ENCODE peak calls at places on chromosomes 12 and 14, in six cellular contexts. K is upper lobe of right lung, M is cardiac muscle cell, Q is NT2/D1, D is endodermal cell, B is pancreas. A is an unnamed sample. For H3K4me1, the result is how much of the 10 kb centered on the place peaks cover.

GRCh38 chr12:53327435-53328042 is 6.1 kb upstream of the AAAS start:
- DNase-seq in K (no peak), D (no peak), B (no peak), Q (no peak), M (no peak), A (no peak)

GRCh38 chr14:46840971-46841729 is 189.6 kb upstream of the RPL10L start:
- DNase-seq in B (no peak), K (no peak), M (peak), Q (peak), D (no peak), A (no peak)

GRCh38 chr12:89353823-89354629 is 1.7 kb upstream of the DUSP6 start:
- DNase-seq in Q (peak), M (peak), B (peak), K (peak), D (peak), A (peak)

GRCh38 chr14:63542231-63542999 is 762 bp downstream of the PPP2R5E start:
- DNase-seq in M (peak), Q (no peak), B (no peak), K (no peak), D (no peak), A (no peak)

GRCh38 chr12:64187370-64187769 is 34.7 kb downstream of the KICS2 start:
- DNase-seq in K (no peak), D (no peak), B (no peak), M (no peak), Q (no peak), A (no peak)

GRCh38 chr14:67622675-67623074 is 3.0 kb downstream of the ARG2 start:
- DNase-seq in M (peak), K (no peak), Q (no peak), B (no peak), D (peak), A (no peak)

GRCh38 chr14:52790756-52791203 is 627 bp downstream of the GNPNAT1 start:
- DNase-seq in D (no peak), B (no peak), M (no peak), Q (peak), K (no peak), A (no peak)

GRCh38 chr14:99516156-99517045 is 35.2 kb downstream of the CCNK start:
- DNase-seq in D (peak), B (peak), K (no peak), Q (no peak), M (no peak), A (peak)

GRCh38 chr12:29301114-29301513 is 79.9 kb downstream of the ERGIC2 start:
- DNase-seq in M (no peak), Q (no peak), B (no peak), D (no peak), K (no peak), A (no peak)

GRCh38 chr12:67804168-67804567 is 155.6 kb downstream of the DYRK2 start:
- DNase-seq in D (no peak), M (no peak), K (no peak), B (no peak), Q (no peak), A (no peak)

GRCh38 chr14:80965041-80965440 is 9.6 kb downstream of the TSHR start:
- DNase-seq in Q (no peak), M (no peak), K (no peak), B (no peak), D (no peak), A (no peak)

GRCh38 chr14:49173765-49174373 is 412.3 kb downstream of the RPS29 start:
- DNase-seq in Q (peak), M (peak), D (peak), K (no peak), B (peak), A (peak)

GRCh38 chr12:87687362-87687761 is 341.8 kb downstream of the C12orf50 start:
- DNase-seq in K (no peak), Q (peak), B (no peak), M (peak), D (peak), A (no peak)

GRCh38 chr12:52057614-52057939 is 6.3 kb downstream of the NR4A1 start:
- DNase-seq in K (no peak), Q (no peak), M (no peak), B (no peak), D (no peak), A (no peak)

GRCh38 chr12:124321040-124321481 is 26.2 kb downstream of the RFLNA start:
- DNase-seq in D (peak), K (peak), Q (peak), M (peak), B (peak), A (peak)

GRCh38 chr12:89571481-89572190 is 45.8 kb upstream of the POC1B start:
- DNase-seq in Q (no peak), B (no peak), K (no peak), M (no peak), D (no peak), A (no peak)

GRCh38 chr12:68304626-68305025 is 27.5 kb downstream of the MDM1 start:
- DNase-seq in Q (no peak), D (no peak), M (no peak), K (no peak), B (no peak), A (no peak)

GRCh38 chr14:22978487-22978837 is 3.9 kb downstream of the AJUBA start:
- DNase-seq in M (no peak), B (no peak), D (no peak), K (no peak), Q (no peak), A (no peak)

GRCh38 chr14:100027771-100028490 is 37.3 kb upstream of the EVL start:
- DNase-seq in B (no peak), Q (no peak), M (no peak), K (no peak), D (no peak), A (no peak)

GRCh38 chr14:98906123-98906995 is 365.6 kb downstream of the BCL11B start:
- DNase-seq in M (peak), K (no peak), B (no peak), D (no peak), Q (no peak), A (no peak)

GRCh38 chr12:101969-102878 is 35.7 kb downstream of the IQSEC3 start:
- DNase-seq in K (peak), D (peak), B (no peak), M (no peak), Q (no peak), A (no peak)

GRCh38 chr14:49427117-49427516 is 159.1 kb downstream of the RPS29 start:
- DNase-seq in M (no peak), D (peak), B (no peak), K (no peak), Q (no peak), A (no peak)

GRCh38 chr12:46977976-46978375 is 101.4 kb upstream of the PCED1B start:
- DNase-seq in Q (no peak), K (no peak), D (no peak), M (no peak), B (no peak), A (no peak)

GRCh38 chr12:114425031-114425626 is 19.2 kb upstream of the TBX5 start:
- DNase-seq in K (no peak), B (no peak), Q (no peak), M (no peak), D (peak), A (no peak)

GRCh38 chr14:75229576-75229922 is 49.1 kb upstream of the FOS start:
- DNase-seq in D (no peak), K (no peak), B (no peak), Q (no peak), M (no peak), A (no peak)

GRCh38 chr14:20469890-20470858 is 968 bp downstream of the PNP start:
- DNase-seq in M (peak), D (peak), Q (no peak), B (peak), K (no peak), A (no peak)

GRCh38 chr14:90571149-90571548 is 174.3 kb downstream of the CALM1 start:
- DNase-seq in K (no peak), B (no peak), D (no peak), M (no peak), Q (no peak), A (no peak)

GRCh38 chr12:110090266-110091135 is 33.7 kb upstream of the IFT81 start:
- DNase-seq in M (no peak), K (no peak), D (no peak), Q (no peak), B (no peak), A (no peak)

GRCh38 chr12:117686911-117687377 is 281.8 kb downstream of the KSR2 start:
- DNase-seq in Q (no peak), D (no peak), K (no peak), M (no peak), B (peak), A (no peak)

GRCh38 chr12:75505706-75506312 is 5.6 kb downstream of the KRR1 start:
- DNase-seq in B (no peak), D (no peak), K (no peak), M (peak), Q (no peak), A (no peak)

GRCh38 chr12:57611116-57611809 is at the start of gene ARHGEF25:
- DNase-seq in D (peak), Q (no peak), B (peak), K (no peak), M (peak), A (peak)

GRCh38 chr12:57610553-57611115 is 601 bp upstream of the ARHGEF25 start:
- DNase-seq in K (no peak), Q (no peak), D (no peak), B (no peak), M (peak), A (peak)

GRCh38 chr12:57607958-57608663 is 3.1 kb upstream of the ARHGEF25 start:
- DNase-seq in Q (no peak), K (no peak), M (no peak), D (no peak), B (no peak), A (no peak)

GRCh38 chr12:57609091-57609780 is 2.0 kb upstream of the ARHGEF25 start:
- DNase-seq in M (no peak), K (no peak), B (no peak), D (peak), Q (no peak), A (no peak)

GRCh38 chr12:57609781-57610552 is 1.3 kb upstream of the ARHGEF25 start:
- DNase-seq in K (no peak), M (no peak), D (peak), Q (no peak), B (no peak), A (no peak)
- H3K4me1 ChIP-seq in K (under half), M (under half), D (under half), Q (under half), B (under half), A (under half)

GRCh38 chr14:44961730-44962572 is at the start of the genes KLHL28 and TOGARAM1:
- DNase-seq in Q (peak), B (peak), K (peak), M (peak), D (peak), A (peak)

GRCh38 chr14:44960646-44961045 is 1.1 kb downstream of the KLHL28 start:
- DNase-seq in Q (no peak), M (no peak), D (no peak), K (no peak), B (no peak), A (no peak)

GRCh38 chr14:44961151-44961729 is 507 bp downstream of the KLHL28 start:
- DNase-seq in K (peak), M (peak), B (peak), Q (peak), D (peak), A (peak)

GRCh38 chr14:44963775-44964380 is 1.9 kb downstream of the TOGARAM1 start:
- DNase-seq in Q (no peak), M (no peak), K (no peak), D (peak), B (peak), A (no peak)

GRCh38 chr14:44962573-44963528 is 861 bp downstream of the TOGARAM1 start:
- DNase-seq in B (peak), Q (no peak), D (no peak), K (peak), M (peak), A (peak)
- H3K4me1 ChIP-seq in B (under half), Q (under half), D (under half), K (half or more), M (under half), A (half or more)

DNA sequence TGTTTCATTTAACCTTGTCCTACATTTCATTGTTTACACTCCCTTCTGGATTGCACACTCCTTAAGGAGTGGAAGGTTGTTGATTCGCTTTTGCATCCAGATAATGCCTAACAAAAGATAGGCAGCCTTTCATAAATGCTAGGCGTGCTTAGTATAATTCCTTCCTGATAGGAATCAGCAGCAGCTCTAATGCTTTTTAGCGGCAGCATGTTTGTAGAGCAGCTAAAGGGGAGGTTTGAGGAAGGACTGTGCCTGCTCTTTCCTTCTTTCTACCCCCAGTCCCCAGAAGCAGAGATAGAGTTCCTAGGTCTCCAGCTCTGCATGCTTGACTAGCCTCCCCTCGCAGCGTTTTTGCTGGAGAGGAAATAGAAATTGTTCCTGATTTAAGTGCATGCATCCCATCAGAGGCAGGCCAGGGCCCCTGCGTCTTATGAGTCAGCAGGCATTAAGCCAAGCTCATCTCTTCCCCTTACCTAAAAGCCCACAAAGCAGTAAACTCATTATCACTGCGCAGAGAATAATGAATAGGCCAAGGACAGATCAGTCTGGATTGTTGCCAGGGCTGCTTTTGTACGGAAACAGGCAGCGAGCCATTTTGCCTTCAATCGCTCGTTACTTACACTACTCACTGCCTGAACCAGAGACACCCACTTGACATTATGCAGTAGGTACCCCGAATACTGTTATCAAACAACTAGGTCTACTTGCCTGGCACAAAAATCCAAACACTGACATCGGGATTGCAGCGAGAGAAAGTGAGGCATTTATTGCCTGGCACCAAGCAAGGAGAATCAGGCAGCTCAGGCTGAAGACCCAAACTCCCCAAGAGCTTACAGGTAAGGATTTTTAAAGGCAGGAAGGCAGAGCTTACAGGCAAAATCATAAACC is 14.1 kb upstream of the TBPL2 start:
- DNase-seq in D (no peak), B (no peak), K (no peak), M (no peak), Q (no peak), A (no peak)
- H3K4me1 ChIP-seq in D (under half), B (under half), K (under half), M (under half), Q (under half), A (under half)

GRCh38 chr14:68932219-68932618 is 46.9 kb downstream of the ACTN1 start:
- DNase-seq in Q (no peak), M (no peak), K (no peak), D (no peak), B (no peak), A (no peak)
- H3K4me1 ChIP-seq in Q (under half), M (half or more), K (under half), D (under half), B (under half), A (under half)

GRCh38 chr14:105475269-105475915 is 771 bp downstream of the CRIP2 start:
- DNase-seq in D (peak), K (no peak), M (no peak), Q (no peak), B (no peak), A (no peak)
- H3K4me1 ChIP-seq in D (under half), K (under half), M (half or more), Q (under half), B (under half), A (half or more)

DNA sequence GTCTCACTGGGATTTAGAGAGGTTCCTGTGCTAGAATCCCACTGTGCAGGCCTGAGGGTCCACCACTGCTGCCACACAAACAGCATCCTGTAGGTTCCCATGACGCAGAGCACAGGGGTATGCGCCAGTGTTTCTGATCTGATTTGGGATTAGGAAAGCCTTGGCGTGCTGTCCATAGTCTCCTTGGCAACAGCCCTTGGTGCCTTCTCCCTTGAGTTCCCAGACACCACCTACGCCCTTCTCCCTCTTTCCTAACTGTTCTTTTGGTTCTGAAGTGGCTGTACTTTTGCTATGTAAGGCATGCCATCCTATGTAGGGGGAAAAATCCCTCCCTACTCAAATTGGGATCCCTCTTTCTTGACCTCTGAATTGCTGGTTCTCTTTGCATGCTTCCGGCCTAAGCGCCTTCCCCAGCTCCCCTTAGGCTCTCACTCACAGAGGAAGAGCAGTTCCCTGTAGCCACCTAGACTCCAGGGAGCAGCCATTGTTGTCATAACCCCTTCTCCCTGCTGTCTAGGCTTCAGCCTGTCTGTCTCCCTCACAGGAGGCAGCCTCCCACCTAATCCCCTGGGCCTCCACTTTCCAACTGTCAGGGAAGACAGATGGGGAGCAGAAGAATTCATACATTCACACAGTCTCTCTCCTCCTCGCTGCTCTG is 14.8 kb upstream of the RIC8B start:
- DNase-seq in Q (no peak), M (no peak), B (no peak), K (no peak), D (no peak), A (no peak)
- H3K4me1 ChIP-seq in Q (under half), M (under half), B (under half), K (under half), D (under half), A (under half)

GRCh38 chr14:64695071-64695470 is 9.2 kb upstream of the PLEKHG3 start:
- DNase-seq in M (no peak), K (no peak), Q (no peak), D (peak), B (no peak), A (no peak)

GRCh38 chr14:64692597-64693350 is 11.4 kb upstream of the PLEKHG3 start:
- DNase-seq in B (no peak), D (no peak), K (no peak), M (no peak), Q (no peak), A (no peak)

GRCh38 chr14:64689292-64689691 is 14.9 kb upstream of the PLEKHG3 start:
- DNase-seq in B (no peak), M (no peak), Q (no peak), K (no peak), D (no peak), A (no peak)

GRCh38 chr14:64693766-64694165 is 10.5 kb upstream of the PLEKHG3 start:
- DNase-seq in Q (no peak), D (peak), K (no peak), M (no peak), B (no peak), A (no peak)

DNA sequence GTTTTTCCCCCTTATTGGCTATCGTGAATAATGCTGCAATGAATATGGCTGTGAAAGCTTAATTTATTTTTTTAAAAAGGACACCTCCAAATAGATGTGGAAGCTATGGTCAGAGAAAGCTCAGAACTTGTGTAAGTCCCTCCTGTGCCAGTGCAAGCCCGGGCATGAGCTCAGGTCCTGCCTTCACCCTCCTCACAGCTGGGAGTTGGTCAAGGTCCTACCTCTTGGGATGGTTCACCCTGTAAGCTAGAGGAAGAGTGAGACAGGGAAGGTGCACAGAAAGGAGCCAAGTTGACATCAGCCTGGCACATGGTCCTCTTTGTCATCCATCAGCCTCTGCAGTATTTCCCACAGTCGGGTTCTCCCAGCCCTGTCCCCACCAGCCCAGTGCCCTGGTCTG is 12.0 kb upstream of the PLEKHG3 start:
- DNase-seq in M (no peak), Q (no peak), K (no peak), B (no peak), D (peak), A (no peak)
- H3K4me1 ChIP-seq in M (under half), Q (under half), K (under half), B (under half), D (under half), A (under half)

GRCh38 chr14:64811676-64812075 is 68.0 kb downstream of the SPTB start:
- DNase-seq in B (no peak), K (no peak), Q (no peak), D (no peak), M (no peak), A (no peak)
- H3K4me1 ChIP-seq in B (under half), K (under half), Q (under half), D (under half), M (under half), A (under half)

GRCh38 chr12:3120701-3121100 is 43.5 kb downstream of the TSPAN9 start:
- DNase-seq in B (no peak), K (no peak), D (no peak), M (no peak), Q (no peak), A (no peak)

GRCh38 chr12:3117144-3117581 is 40.0 kb downstream of the TSPAN9 start:
- DNase-seq in M (no peak), B (no peak), D (no peak), Q (no peak), K (no peak), A (no peak)

GRCh38 chr12:3117628-3118027 is 40.4 kb downstream of the TSPAN9 start:
- DNase-seq in Q (no peak), B (no peak), K (no peak), M (no peak), D (no peak), A (no peak)

GRCh38 chr12:3119192-3119744 is 42.1 kb downstream of the TSPAN9 start:
- DNase-seq in B (no peak), Q (no peak), D (no peak), M (no peak), K (no peak), A (no peak)

GRCh38 chr12:3119745-3120660 is 42.8 kb downstream of the TSPAN9 start:
- DNase-seq in M (no peak), Q (no peak), B (peak), D (no peak), K (peak), A (peak)
- H3K4me1 ChIP-seq in M (under half), Q (under half), B (under half), D (under half), K (under half), A (under half)

DNA sequence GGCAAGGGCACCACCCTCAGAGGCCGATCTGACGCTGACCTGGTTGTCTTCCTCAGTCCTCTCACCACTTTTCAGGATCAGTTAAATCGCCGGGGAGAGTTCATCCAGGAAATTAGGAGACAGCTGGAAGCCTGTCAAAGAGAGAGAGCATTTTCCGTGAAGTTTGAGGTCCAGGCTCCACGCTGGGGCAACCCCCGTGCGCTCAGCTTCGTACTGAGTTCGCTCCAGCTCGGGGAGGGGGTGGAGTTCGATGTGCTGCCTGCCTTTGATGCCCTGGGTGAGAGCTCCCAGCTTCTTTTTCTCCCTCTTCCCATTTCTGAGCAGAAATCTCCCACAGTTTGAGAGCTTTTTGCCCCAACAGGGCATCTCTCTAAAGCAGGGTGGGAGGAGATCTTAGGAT is 1.8 kb downstream of the OAS1 start:
- DNase-seq in B (no peak), D (no peak), K (no peak), Q (no peak), M (no peak), A (no peak)
- H3K4me1 ChIP-seq in B (under half), D (under half), K (under half), Q (under half), M (under half), A (under half)

A was measured in upper lobe of left lung.